ENCODE peak calls at places on chromosomes 16 and 17, in five cellular contexts. A is HepG2, E is K562, F is GM12878, O is H1. U is an unnamed sample.

GRCh38 chr17:28937044-28937729 is 14.1 kb downstream of the PHF12 start:
- DNase-seq in A (peak), E (no peak), F (no peak), O (no peak), U (peak)

GRCh38 chr16:53530046-53530445 is 27.0 kb upstream of the AKTIP start:
- DNase-seq in A (no peak), E (no peak), F (no peak), O (no peak), U (no peak)

GRCh38 chr16:49952386-49952785 is 72.6 kb upstream of the CNEP1R1 start:
- DNase-seq in A (no peak), E (peak), F (no peak), O (no peak), U (no peak)

GRCh38 chr17:50944054-50944901 is 78.1 kb upstream of the TOB1 start:
- DNase-seq in A (peak), E (peak), F (no peak), O (no peak), U (peak)

GRCh38 chr16:83755391-83755790 is 52.4 kb upstream of the HSBP1 start:
- DNase-seq in A (no peak), E (no peak), F (no peak), O (no peak), U (no peak)

GRCh38 chr17:17681187-17681743 is at the start of gene RAI1:
- DNase-seq in A (peak), E (peak), F (no peak), O (no peak), U (peak)

GRCh38 chr16:11111166-11111565 is 144.8 kb downstream of the SOCS1 start:
- DNase-seq in A (no peak), E (no peak), F (no peak), O (no peak), U (no peak)

GRCh38 chr16:82183004-82183397 is 13.0 kb upstream of the MPHOSPH6 start:
- DNase-seq in A (no peak), E (no peak), F (no peak), O (no peak), U (no peak)

GRCh38 chr16:51306116-51306515 is 155.0 kb upstream of the SALL1 start:
- DNase-seq in A (no peak), E (no peak), F (no peak), O (no peak), U (no peak)

GRCh38 chr16:87834668-87835473 is 34.4 kb downstream of the SLC7A5 start:
- DNase-seq in A (no peak), E (peak), F (no peak), O (no peak), U (no peak)

GRCh38 chr17:35065880-35066279 is 2.4 kb upstream of the RFFL start:
- DNase-seq in A (no peak), E (no peak), F (no peak), O (no peak), U (no peak)

GRCh38 chr16:87135631-87136030 is 181.6 kb downstream of the C16orf95 start:
- DNase-seq in A (no peak), E (no peak), F (no peak), O (no peak), U (no peak)

GRCh38 chr16:61792194-61792904 is 243.9 kb downstream of the CDH8 start:
- DNase-seq in A (no peak), E (no peak), F (no peak), O (no peak), U (no peak)

GRCh38 chr17:6077746-6078145 is 7.6 kb downstream of the WSCD1 start:
- DNase-seq in A (no peak), E (no peak), F (no peak), O (no peak), U (no peak)

GRCh38 chr17:31486351-31487062 is 95.0 kb downstream of the RAB11FIP4 start:
- DNase-seq in A (no peak), E (no peak), F (no peak), O (no peak), U (no peak)

GRCh38 chr17:82940226-82941020 is 100.6 kb upstream of the ZNF750 start:
- DNase-seq in A (no peak), E (no peak), F (no peak), O (no peak), U (no peak)

GRCh38 chr16:67537270-67537635 is 8.6 kb downstream of the RIPOR1 start:
- DNase-seq in A (no peak), E (no peak), F (no peak), O (no peak), U (peak)

GRCh38 chr16:69534720-69535119 is 31.0 kb upstream of the NFAT5 start:
- DNase-seq in A (no peak), E (no peak), F (no peak), O (no peak), U (no peak)

GRCh38 chr16:1981972-1982574 is 804 bp upstream of the NOXO1 start:
- DNase-seq in A (peak), E (no peak), F (no peak), O (no peak), U (no peak)

GRCh38 chr17:43018008-43018853 is 4.0 kb downstream of the VAT1 start:
- DNase-seq in A (no peak), E (no peak), F (no peak), O (no peak), U (peak)

GRCh38 chr17:63406689-63407330 is 39.3 kb downstream of the CYB561 start:
- DNase-seq in A (peak), E (peak), F (peak), O (peak), U (peak)

GRCh38 chr16:11032922-11033291 is 88.5 kb downstream of the CLEC16A start:
- DNase-seq in A (no peak), E (peak), F (no peak), O (no peak), U (peak)

GRCh38 chr17:33038740-33039139 is 47.1 kb downstream of the SPACA3 start:
- DNase-seq in A (no peak), E (peak), F (no peak), O (peak), U (peak)

GRCh38 chr16:15653227-15653626 is 3.2 kb downstream of the NDE1 start:
- DNase-seq in A (peak), E (no peak), F (no peak), O (no peak), U (no peak)

GRCh38 chr16:49194499-49195260 is 87.0 kb downstream of the CBLN1 start:
- DNase-seq in A (no peak), E (no peak), F (no peak), O (no peak), U (no peak)

GRCh38 chr16:47779201-47780016 is 318.3 kb downstream of the PHKB start:
- DNase-seq in A (no peak), E (peak), F (peak), O (no peak), U (no peak)

GRCh38 chr17:76710863-76711611 is at the start of gene MXRA7:
- DNase-seq in A (no peak), E (peak), F (no peak), O (no peak), U (peak)

GRCh38 chr16:67865318-67865717 is 7.5 kb upstream of the EDC4 start:
- DNase-seq in A (peak), E (peak), F (no peak), O (no peak), U (peak)

GRCh38 chr17:33142703-33143299 is 150.3 kb downstream of the ASIC2 start:
- DNase-seq in A (no peak), E (peak), F (no peak), O (no peak), U (peak)

GRCh38 chr16:24070851-24071250 is 185.3 kb upstream of the CACNG3 start:
- DNase-seq in A (peak), E (peak), F (peak), O (peak), U (peak)

GRCh38 chr16:67173808-67174705 is 3.7 kb downstream of the NOL3 start:
- DNase-seq in A (peak), E (no peak), F (no peak), O (no peak), U (peak)

DNA sequence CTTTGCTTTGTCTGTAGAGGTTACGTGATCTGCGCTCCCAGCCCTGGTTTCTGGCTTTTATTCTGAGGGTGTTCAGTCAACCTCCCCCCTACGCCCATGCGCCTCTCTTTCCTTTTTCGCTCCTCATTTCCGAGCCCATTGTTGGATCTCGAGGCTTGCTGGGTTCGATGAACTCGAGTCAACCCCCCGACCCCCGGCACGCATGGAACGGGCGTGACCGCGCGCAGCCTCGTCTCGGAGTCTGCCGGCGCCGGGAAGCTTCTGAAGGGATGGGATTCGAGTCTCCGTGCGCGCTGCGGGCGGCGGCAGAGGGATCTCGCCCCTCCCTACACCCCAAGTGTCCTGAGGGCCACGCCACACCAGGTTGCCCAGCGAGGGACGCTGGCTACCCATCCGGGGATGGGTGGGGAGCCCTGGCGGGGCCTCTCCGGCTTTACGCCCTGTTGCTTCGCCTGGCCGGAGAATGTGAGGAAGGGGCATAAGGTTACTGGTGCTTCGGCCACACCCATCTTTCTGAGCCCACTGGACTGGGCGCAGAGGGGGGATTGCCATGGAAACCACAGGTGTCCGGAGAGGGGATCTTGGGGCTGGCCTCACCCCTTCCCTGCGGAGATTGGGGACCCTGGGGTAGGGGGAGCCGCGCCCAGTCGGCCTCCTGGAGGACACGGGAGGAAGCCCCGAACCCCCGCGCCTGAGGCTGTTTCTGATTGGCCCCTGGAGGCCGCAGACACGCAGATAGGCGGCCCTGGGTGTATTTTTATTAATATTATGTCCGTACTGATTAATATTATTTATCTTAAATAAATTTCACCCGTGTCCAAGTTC is 1.8 kb downstream of the MAPT start:
- DNase-seq in A (no peak), E (no peak), F (no peak), O (no peak), U (peak)
- TF ChIP-seq CREB1 in A (no peak), E (no peak), F (no peak), O (no peak), U (no peak)

GRCh38 chr16:74951676-74952075 is 33.2 kb downstream of the WDR59 start:
- DNase-seq in A (no peak), E (no peak), F (no peak), O (no peak), U (no peak)
- H3K4me3 ChIP-seq in A (no peak), E (no peak), F (no peak), O (no peak), U (no peak)

DNA sequence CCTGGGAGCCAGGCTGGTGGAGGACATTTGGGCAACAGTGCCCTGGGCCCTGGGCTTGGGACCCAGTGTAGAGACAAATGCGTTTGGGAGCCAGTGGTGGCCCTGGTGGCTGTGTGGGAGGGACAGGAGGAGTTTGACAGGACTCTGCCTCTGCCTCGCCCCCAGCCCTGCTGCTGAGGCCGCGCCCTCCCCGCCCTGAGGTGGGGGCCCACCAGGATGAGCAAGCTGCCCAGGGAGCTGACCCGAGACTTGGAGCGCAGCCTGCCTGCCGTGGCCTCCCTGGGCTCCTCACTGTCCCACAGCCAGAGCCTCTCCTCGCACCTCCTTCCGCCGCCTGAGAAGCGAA is 11.9 kb upstream of the TCAP start:
- DNase-seq in A (no peak), E (peak), F (no peak), O (no peak), U (no peak)
- H3K27ac ChIP-seq in A (peak), E (no peak), F (no peak), O (peak), U (peak)

DNA sequence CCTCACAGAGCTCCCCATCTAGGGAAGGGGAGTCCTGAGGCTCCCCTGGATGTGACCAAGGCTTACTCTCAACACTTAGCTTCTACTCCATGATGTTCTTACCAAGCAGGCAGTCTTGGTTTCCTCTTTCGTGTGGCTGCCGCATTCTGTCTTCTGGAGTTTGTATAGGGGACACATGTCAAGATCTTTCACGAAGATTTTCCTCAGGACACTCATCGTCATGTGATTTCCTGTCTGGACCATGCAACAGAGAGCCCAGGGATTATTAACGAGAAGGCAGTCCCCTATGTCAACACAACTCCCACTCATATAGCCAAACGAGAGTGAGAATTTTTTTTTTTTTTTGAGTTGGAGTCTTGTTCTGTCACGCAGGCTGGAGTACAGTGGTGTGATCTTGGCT is 10.3 kb downstream of the PRSS54 start:
- DNase-seq in A (no peak), E (peak), F (no peak), O (no peak), U (no peak)
- TF ChIP-seq CREB1 in A (no peak), E (no peak), F (no peak), O (no peak), U (no peak)

DNA sequence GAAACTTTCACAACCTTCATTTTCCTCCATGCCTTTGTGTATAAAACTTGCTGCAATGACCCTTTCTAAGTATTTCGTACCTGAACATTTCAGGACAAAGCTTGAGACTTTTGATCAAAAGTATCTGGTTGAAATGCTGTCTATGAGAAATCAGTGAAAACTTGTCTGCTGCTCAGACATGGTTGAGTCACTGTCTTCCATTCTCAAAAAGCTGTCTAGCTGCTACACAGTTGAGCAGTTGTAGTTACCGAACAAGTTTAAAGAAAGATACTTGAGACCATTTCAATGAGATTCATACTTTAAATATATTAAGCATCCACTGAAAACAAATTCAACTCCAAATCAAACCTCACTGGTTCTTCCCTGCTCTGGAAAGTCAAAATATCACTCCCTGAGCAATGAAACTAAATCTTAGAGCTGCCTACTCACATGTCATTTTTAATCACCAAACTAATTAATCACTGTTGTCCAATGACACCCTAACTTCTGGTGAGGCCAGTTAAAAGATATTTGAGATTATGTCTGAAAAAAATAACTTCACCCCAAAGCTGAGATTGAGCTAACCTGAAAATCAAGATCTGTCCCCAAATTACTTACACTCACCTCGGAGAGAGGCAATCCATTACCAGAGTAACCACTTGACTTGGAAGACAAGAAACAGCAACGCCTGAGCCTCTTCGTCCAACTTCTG is 503 bp downstream of the TMEM100 start:
- DNase-seq in A (no peak), E (no peak), F (no peak), O (no peak), U (no peak)
- H3K4me3 ChIP-seq in A (no peak), E (no peak), F (no peak), O (peak), U (peak)

GRCh38 chr17:48873212-48873611 is 19.4 kb upstream of the ATP5MC1 start:
- DNase-seq in A (no peak), E (no peak), F (no peak), O (no peak), U (no peak)

GRCh38 chr17:48871035-48871550 is 21.5 kb upstream of the ATP5MC1 start:
- DNase-seq in A (no peak), E (peak), F (no peak), O (no peak), U (no peak)

GRCh38 chr17:48868916-48869500 is 23.6 kb upstream of the ATP5MC1 start:
- DNase-seq in A (no peak), E (no peak), F (no peak), O (no peak), U (no peak)

GRCh38 chr17:48871551-48872351 is 20.8 kb upstream of the ATP5MC1 start:
- DNase-seq in A (peak), E (peak), F (no peak), O (no peak), U (no peak)

GRCh38 chr17:48869821-48870318 is 22.7 kb upstream of the ATP5MC1 start:
- DNase-seq in A (no peak), E (no peak), F (no peak), O (no peak), U (no peak)
- H3K27ac ChIP-seq in A (no peak), E (no peak), F (no peak), O (no peak), U (no peak)

GRCh38 chr16:58187657-58188430 is 10.1 kb downstream of the CSNK2A2 start:
- DNase-seq in A (no peak), E (no peak), F (no peak), O (no peak), U (no peak)
- TF ChIP-seq CREB1 in A (no peak), E (no peak), F (no peak), O (no peak), U (no peak)

DNA sequence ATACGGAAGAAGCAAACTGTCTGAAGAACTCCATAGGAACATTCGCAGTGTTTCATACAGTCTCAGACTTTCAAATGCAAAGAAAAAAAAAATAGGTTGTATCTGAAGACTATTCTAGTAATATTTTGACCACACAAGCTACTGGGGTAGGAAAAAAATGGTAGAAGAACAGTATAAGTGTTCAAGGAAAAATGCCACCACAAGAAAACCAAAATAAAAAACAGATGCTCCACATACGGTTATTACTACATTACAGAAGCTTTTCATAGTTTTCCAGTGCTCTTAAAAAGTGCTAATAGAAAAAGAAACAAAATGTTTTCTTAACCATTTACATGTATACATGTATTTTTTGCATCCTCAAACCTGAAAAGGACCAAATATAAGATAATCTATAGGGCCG is 3.7 kb downstream of the NCOR1 start:
- DNase-seq in A (no peak), E (no peak), F (no peak), O (no peak), U (no peak)
- H3K4me3 ChIP-seq in A (no peak), E (no peak), F (no peak), O (no peak), U (no peak)

U was measured in GM23338.